ENCODE peak calls at places on chromosomes 5 and 9, in four cellular contexts. Q is PC-9, V is progenitor cell of endocrine pancreas, L is pancreas. K is an unnamed sample.

GRCh38 chr9:14304242-14304641 is 9.7 kb downstream of the NFIB start:
- DNase-seq in Q (no peak), V (no peak), L (no peak), K (no peak)

GRCh38 chr9:130955947-130956621 is 17.0 kb upstream of the FIBCD1 start:
- DNase-seq in Q (no peak), V (no peak), L (no peak), K (no peak)

GRCh38 chr5:16889972-16890519 is 46.0 kb downstream of the MYO10 start:
- DNase-seq in Q (peak; percentile 95), V (no peak), L (no peak), K (no peak)

GRCh38 chr9:123329329-123329955 is 26.6 kb upstream of the CRB2 start:
- DNase-seq in Q (peak; percentile 71), V (no peak), L (no peak), K (no peak)

GRCh38 chr9:105884416-105884815 is 190.1 kb downstream of the TMEM38B start:
- DNase-seq in Q (no peak), V (no peak), L (no peak), K (no peak)

GRCh38 chr5:37844004-37844403 is 4.2 kb upstream of the GDNF start:
- DNase-seq in Q (no peak), V (no peak), L (no peak), K (no peak)

GRCh38 chr9:89562186-89562814 is 42.5 kb upstream of the GADD45G start:
- DNase-seq in Q (no peak), V (no peak), L (no peak), K (no peak)

GRCh38 chr5:67222243-67223033 is 25.8 kb upstream of the CD180 start:
- DNase-seq in Q (no peak), V (no peak), L (no peak), K (no peak)

GRCh38 chr9:114276908-114277821 is 45.7 kb upstream of the ORM1 start:
- DNase-seq in Q (peak; percentile 60), V (no peak), L (no peak), K (no peak)

GRCh38 chr5:88660326-88660946 is 222.5 kb downstream of the MEF2C start:
- DNase-seq in Q (peak; percentile 74), V (no peak), L (peak; percentile 58), K (no peak)

GRCh38 chr5:53080271-53080670 is 29.3 kb downstream of the MOCS2 start:
- DNase-seq in Q (no peak), V (no peak), L (no peak), K (no peak)

GRCh38 chr9:21027295-21027694 is 4.1 kb downstream of the HACD4 start:
- DNase-seq in Q (no peak), V (no peak), L (no peak), K (no peak)

GRCh38 chr5:19891658-19892057 is 96.3 kb downstream of the CDH18 start:
- DNase-seq in Q (no peak), V (no peak), L (no peak), K (no peak)

GRCh38 chr5:150278916-150279315 is 10.7 kb downstream of the CAMK2A start:
- DNase-seq in Q (peak; percentile 30), V (no peak), L (no peak), K (no peak)

GRCh38 chr9:7760014-7760415 is 39.6 kb downstream of the DMAC1 start:
- DNase-seq in Q (no peak), V (no peak), L (no peak), K (no peak)

GRCh38 chr5:137587952-137588351 is 88.8 kb upstream of the SPOCK1 start:
- DNase-seq in Q (no peak), V (no peak), L (no peak), K (no peak)

GRCh38 chr9:77455312-77455927 is 192.7 kb downstream of the GNA14 start:
- DNase-seq in Q (no peak), V (no peak), L (no peak), K (no peak)

GRCh38 chr9:99269429-99269828 is 47.3 kb downstream of the SEC61B start:
- DNase-seq in Q (no peak), V (no peak), L (no peak), K (no peak)
- TF ChIP-seq CTCF in Q (no peak), V (no peak), L (no peak), K (no peak)

GRCh38 chr5:158943569-158943968 is 156.1 kb downstream of the EBF1 start:
- DNase-seq in Q (no peak), V (no peak), L (no peak), K (no peak)
- TF ChIP-seq CTCF in Q (no peak), V (no peak), L (no peak), K (peak; percentile 20)

GRCh38 chr5:148238395-148238794 is at the start of gene MARCOL:
- DNase-seq in Q (no peak), V (no peak), L (no peak), K (no peak)
- TF ChIP-seq CTCF in Q (no peak), V (no peak), L (no peak), K (no peak)

GRCh38 chr5:1555011-1555807 is 31.4 kb upstream of the LPCAT1 start:
- DNase-seq in Q (peak; percentile 100), V (no peak), L (no peak), K (no peak)
- TF ChIP-seq CTCF in Q (peak; percentile 10), V (no peak), L (no peak), K (no peak)

DNA sequence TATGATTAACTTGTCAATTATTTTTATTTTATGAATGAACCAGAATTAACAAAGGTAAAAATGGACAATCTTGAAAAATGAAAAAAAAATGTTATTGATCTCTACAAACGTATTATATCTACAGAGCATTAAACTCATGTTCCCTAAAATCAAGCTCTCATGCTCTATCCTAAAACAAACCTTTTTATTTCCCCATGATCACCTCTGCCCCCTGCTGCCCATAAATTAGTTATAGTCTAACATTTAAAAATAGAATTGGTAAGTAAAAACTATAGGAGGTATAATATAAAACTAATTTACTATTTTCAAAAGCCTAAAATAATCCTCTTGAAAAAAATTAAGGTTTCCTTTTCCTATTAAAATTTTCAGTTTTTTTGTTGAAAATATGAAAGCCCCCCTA is 168.0 kb upstream of the POU5F2 start:
- DNase-seq in Q (no peak), V (no peak), L (no peak), K (no peak)
- TF ChIP-seq CTCF in Q (peak; percentile 58), V (peak; percentile 52), L (no peak), K (peak; percentile 31)

GRCh38 chr5:146463446-146463845 is 16.3 kb downstream of the TCERG1 start:
- DNase-seq in Q (no peak), V (no peak), L (no peak), K (no peak)

GRCh38 chr5:146467729-146468128 is 20.6 kb downstream of the TCERG1 start:
- DNase-seq in Q (no peak), V (no peak), L (no peak), K (no peak)

GRCh38 chr5:146461319-146461718 is 14.2 kb downstream of the TCERG1 start:
- DNase-seq in Q (no peak), V (no peak), L (no peak), K (no peak)

DNA sequence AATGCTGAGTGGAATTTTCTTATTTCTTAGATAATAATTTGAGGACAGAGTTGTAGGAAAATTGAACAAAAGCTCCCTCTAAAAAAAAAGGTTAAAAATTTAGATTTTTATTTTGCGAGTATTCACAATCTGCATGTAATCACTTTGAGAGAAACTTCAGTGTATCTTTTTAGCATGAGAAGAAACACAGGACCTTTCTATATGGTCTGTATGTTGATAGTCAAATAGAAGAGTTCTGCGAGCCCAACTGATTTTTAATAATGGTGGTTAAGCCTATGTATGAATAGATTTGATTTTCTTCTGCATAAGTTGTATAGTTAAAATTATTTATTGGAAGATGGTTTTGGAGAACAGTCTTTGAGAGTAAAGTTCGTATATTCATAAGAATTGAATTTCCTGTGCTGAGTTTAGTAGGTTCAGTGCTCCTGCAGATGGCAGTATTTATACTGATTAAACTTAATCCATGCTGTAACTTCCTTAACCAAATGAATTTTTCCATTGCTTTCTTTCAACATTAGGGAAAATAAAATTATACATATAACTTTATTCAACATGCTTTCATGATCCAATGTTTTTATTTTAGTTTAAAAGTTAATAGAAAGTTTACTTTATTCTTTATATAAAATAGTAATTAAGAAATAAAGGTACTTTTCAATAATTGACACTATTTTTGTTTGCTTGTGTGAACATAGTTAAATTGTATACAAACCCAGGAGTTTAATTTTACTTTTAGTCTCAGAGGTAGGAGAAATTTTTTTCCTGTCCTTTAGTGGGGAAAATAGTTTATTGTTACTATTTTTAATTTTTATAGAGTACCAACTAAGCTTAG is 19.6 kb downstream of the TCERG1 start:
- DNase-seq in Q (no peak), V (no peak), L (no peak), K (no peak)
- TF ChIP-seq CTCF in Q (peak; percentile 64), V (peak; percentile 54), L (no peak), K (peak; percentile 51)

DNA sequence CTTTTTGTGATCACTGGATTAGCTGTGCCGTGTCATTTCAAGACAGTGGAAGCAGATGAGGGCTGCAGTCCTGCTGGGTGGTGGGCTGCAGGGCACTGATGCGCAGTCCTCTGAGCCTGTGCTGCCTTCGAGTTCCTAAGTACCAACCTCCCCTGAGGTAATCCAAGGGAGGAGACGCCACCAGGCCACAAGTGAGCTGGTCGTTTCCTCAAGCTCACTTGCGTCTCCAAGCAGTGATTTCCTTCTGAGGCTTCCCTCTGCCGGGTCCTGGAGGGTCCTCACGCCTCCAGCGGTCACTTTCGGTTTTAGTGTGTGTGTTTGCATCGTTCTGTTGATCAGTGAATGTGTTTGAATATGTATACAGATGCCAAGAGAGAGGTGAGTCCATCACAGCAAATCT is 115.7 kb downstream of the TRIO start:
- DNase-seq in Q (no peak), V (no peak), L (no peak), K (no peak)
- TF ChIP-seq CTCF in Q (no peak), V (peak; percentile 26), L (no peak), K (no peak)

GRCh38 chr5:83721878-83722779 is 1.5 kb upstream of the HAPLN1 start:
- DNase-seq in Q (no peak), V (peak; percentile 56), L (peak; percentile 75), K (peak; percentile 78)
- TF ChIP-seq CTCF in Q (peak; percentile 42), V (peak; percentile 46), L (no peak), K (peak; percentile 47)

GRCh38 chr9:137303031-137303892 is 1.2 kb upstream of the NRARP start:
- DNase-seq in Q (no peak), V (peak; percentile 13), L (peak; percentile 83), K (no peak)

GRCh38 chr9:137305060-137305787 is 3.2 kb upstream of the NRARP start:
- DNase-seq in Q (no peak), V (peak; percentile 47), L (peak; percentile 93), K (no peak)

GRCh38 chr9:137305788-137306545 is 3.9 kb upstream of the NRARP start:
- DNase-seq in Q (no peak), V (no peak), L (peak; percentile 86), K (no peak)

GRCh38 chr9:137303893-137304382 is 1.9 kb upstream of the NRARP start:
- DNase-seq in Q (no peak), V (peak; percentile 12), L (peak; percentile 84), K (no peak)

GRCh38 chr9:137304383-137305059 is 2.5 kb upstream of the NRARP start:
- DNase-seq in Q (no peak), V (peak; percentile 12), L (peak; percentile 77), K (no peak)
- TF ChIP-seq CTCF in Q (no peak), V (peak; percentile 32), L (no peak), K (no peak)